ENCODE peak calls at places on chromosomes 6 and 20, in nine cellular contexts. One of them, this sample, is unnamed.

GRCh38 chr6:160013987-160014868 is 45.3 kb downstream of the IGF2R start:
- DNase-seq in T-cell: peak
- DNase-seq in germinal center: no peak
- DNase-seq in tibial artery: no peak
- DNase-seq in KBM-7: peak
- DNase-seq in frontal cortex: no peak
- DNase-seq in NCI-H2081: peak
- DNase-seq in GM19239: no peak
- DNase-seq in MCF 10A: no peak
- DNase-seq in this sample: no peak

GRCh38 chr6:134850906-134851305 is 99.0 kb downstream of the ALDH8A1 start:
- DNase-seq in frontal cortex: no peak
- DNase-seq in GM19239: no peak
- DNase-seq in T-cell: no peak
- DNase-seq in MCF 10A: no peak
- DNase-seq in tibial artery: no peak
- DNase-seq in germinal center: no peak
- DNase-seq in KBM-7: no peak
- DNase-seq in NCI-H2081: no peak
- DNase-seq in this sample: no peak

GRCh38 chr6:119196732-119197131 is 118.3 kb upstream of the FAM184A start:
- DNase-seq in tibial artery: no peak
- DNase-seq in frontal cortex: no peak
- DNase-seq in germinal center: no peak
- DNase-seq in T-cell: no peak
- DNase-seq in GM19239: no peak
- DNase-seq in MCF 10A: no peak
- DNase-seq in KBM-7: no peak
- DNase-seq in NCI-H2081: peak
- DNase-seq in this sample: no peak

GRCh38 chr6:170444811-170445211 is 108.3 kb downstream of the PSMB1 start:
- DNase-seq in tibial artery: no peak
- DNase-seq in T-cell: no peak
- DNase-seq in germinal center: no peak
- DNase-seq in NCI-H2081: no peak
- DNase-seq in frontal cortex: no peak
- DNase-seq in GM19239: no peak
- DNase-seq in MCF 10A: peak
- DNase-seq in KBM-7: no peak
- DNase-seq in this sample: no peak

GRCh38 chr6:17847203-17847602 is 140.2 kb downstream of the KIF13A start:
- DNase-seq in T-cell: no peak
- DNase-seq in frontal cortex: no peak
- DNase-seq in germinal center: no peak
- DNase-seq in tibial artery: no peak
- DNase-seq in MCF 10A: no peak
- DNase-seq in KBM-7: no peak
- DNase-seq in GM19239: no peak
- DNase-seq in NCI-H2081: no peak
- DNase-seq in this sample: no peak

GRCh38 chr6:156189195-156189594 is 588.0 kb upstream of the ARID1B start:
- DNase-seq in KBM-7: no peak
- DNase-seq in GM19239: no peak
- DNase-seq in tibial artery: no peak
- DNase-seq in NCI-H2081: no peak
- DNase-seq in MCF 10A: no peak
- DNase-seq in germinal center: no peak
- DNase-seq in frontal cortex: no peak
- DNase-seq in T-cell: no peak
- DNase-seq in this sample: no peak

GRCh38 chr6:47669684-47670515 is 28.5 kb upstream of the ADGRF4 start:
- DNase-seq in frontal cortex: no peak
- DNase-seq in KBM-7: no peak
- DNase-seq in tibial artery: no peak
- DNase-seq in T-cell: no peak
- DNase-seq in MCF 10A: peak
- DNase-seq in GM19239: no peak
- DNase-seq in germinal center: no peak
- DNase-seq in NCI-H2081: peak
- DNase-seq in this sample: no peak

GRCh38 chr20:1478566-1478965 is 11.9 kb upstream of the NSFL1C start:
- DNase-seq in tibial artery: no peak
- DNase-seq in GM19239: no peak
- DNase-seq in KBM-7: no peak
- DNase-seq in MCF 10A: peak
- DNase-seq in T-cell: no peak
- DNase-seq in germinal center: no peak
- DNase-seq in frontal cortex: no peak
- DNase-seq in NCI-H2081: no peak
- DNase-seq in this sample: no peak

GRCh38 chr6:38168699-38169098 is 349.2 kb downstream of the ZFAND3 start:
- DNase-seq in MCF 10A: no peak
- DNase-seq in T-cell: no peak
- DNase-seq in GM19239: no peak
- DNase-seq in frontal cortex: no peak
- DNase-seq in germinal center: no peak
- DNase-seq in KBM-7: no peak
- DNase-seq in tibial artery: no peak
- DNase-seq in NCI-H2081: no peak
- DNase-seq in this sample: no peak

GRCh38 chr20:24132246-24132645 is 143.7 kb upstream of the GGTLC1 start:
- DNase-seq in GM19239: no peak
- DNase-seq in KBM-7: no peak
- DNase-seq in tibial artery: no peak
- DNase-seq in T-cell: no peak
- DNase-seq in frontal cortex: no peak
- DNase-seq in germinal center: no peak
- DNase-seq in MCF 10A: no peak
- DNase-seq in NCI-H2081: no peak
- DNase-seq in this sample: no peak

GRCh38 chr6:42313941-42314570 is 96.4 kb upstream of the MRPS10 start:
- DNase-seq in tibial artery: no peak
- DNase-seq in frontal cortex: no peak
- DNase-seq in GM19239: no peak
- DNase-seq in KBM-7: no peak
- DNase-seq in MCF 10A: no peak
- DNase-seq in T-cell: no peak
- DNase-seq in NCI-H2081: no peak
- DNase-seq in germinal center: no peak
- DNase-seq in this sample: no peak

GRCh38 chr6:43716099-43716498 is 28.5 kb upstream of the MRPS18A start:
- DNase-seq in frontal cortex: no peak
- DNase-seq in GM19239: no peak
- DNase-seq in germinal center: no peak
- DNase-seq in T-cell: no peak
- DNase-seq in MCF 10A: no peak
- DNase-seq in KBM-7: no peak
- DNase-seq in tibial artery: no peak
- DNase-seq in NCI-H2081: peak
- DNase-seq in this sample: peak

GRCh38 chr6:76697585-76697984 is 625.1 kb upstream of the IMPG1 start:
- DNase-seq in NCI-H2081: no peak
- DNase-seq in T-cell: no peak
- DNase-seq in frontal cortex: no peak
- DNase-seq in GM19239: no peak
- DNase-seq in tibial artery: no peak
- DNase-seq in germinal center: no peak
- DNase-seq in KBM-7: no peak
- DNase-seq in MCF 10A: peak
- DNase-seq in this sample: no peak

This sample was measured in Right ventricle myocardium superior.